ENCODE peak calls at places on chromosomes 1 and 21, in ten cellular contexts. K is nephron progenitor cell, G is WTC11, M is T-helper 2 cell, Y is AG10803, U is germinal center, N is psoas muscle, X is stomach, Q is left lobe of liver, E is SW 1271. P is an unnamed sample.
A peak's percentile ranks its signal among the peaks of the same experiment; 100 is the strongest.

GRCh38 chr1:98388431-98388830 is 273.1 kb upstream of the SNX7 start:
- DNase-seq in K (no peak), U (no peak), M (peak; percentile 92), G (no peak), N (no peak), E (peak; percentile 28), X (no peak), Y (peak; percentile 76), Q (no peak), P (no peak)

GRCh38 chr1:66217021-66217420 is 316.9 kb upstream of the SGIP1 start:
- DNase-seq in M (peak; percentile 12), Q (no peak), U (no peak), E (no peak), N (no peak), Y (peak; percentile 87), X (no peak), G (no peak), K (no peak), P (no peak)

GRCh38 chr1:246930830-246931548 is 759 bp downstream of the AHCTF1 start:
- DNase-seq in X (peak; percentile 51), N (peak; percentile 79), K (peak; percentile 65), U (peak; percentile 38), Q (peak; percentile 65), E (peak; percentile 61), Y (peak; percentile 62), M (peak; percentile 65), G (peak; percentile 59), P (peak; percentile 33)

GRCh38 chr21:37658994-37659458 is 257.2 kb downstream of the KCNJ6 start:
- DNase-seq in Q (no peak), U (no peak), E (no peak), M (no peak), G (no peak), Y (peak; percentile 82), K (no peak), X (no peak), N (no peak), P (no peak)

GRCh38 chr1:10629816-10630571 is 155.2 kb downstream of the PEX14 start:
- DNase-seq in Q (no peak), M (no peak), K (peak; percentile 45), X (no peak), E (no peak), U (no peak), Y (no peak), N (peak; percentile 41), G (peak; percentile 31), P (no peak)

GRCh38 chr1:246425895-246426294 is 81.2 kb downstream of the SMYD3 start:
- DNase-seq in N (no peak), U (no peak), Y (no peak), M (no peak), Q (no peak), E (no peak), X (no peak), G (no peak), K (no peak), P (no peak)

GRCh38 chr1:228088586-228089498 is 6.3 kb downstream of the ARF1 start:
- DNase-seq in U (no peak), K (no peak), Y (peak; percentile 61), X (peak; percentile 27), E (no peak), Q (no peak), N (peak; percentile 49), M (no peak), G (no peak), P (no peak)

GRCh38 chr1:76254165-76255043 is 179.9 kb downstream of the ST6GALNAC3 start:
- DNase-seq in U (no peak), N (no peak), K (no peak), G (no peak), M (no peak), X (no peak), Q (no peak), Y (peak; percentile 39), E (no peak), P (no peak)

GRCh38 chr1:90709535-90709934 is 7.6 kb downstream of the BARHL2 start:
- DNase-seq in U (no peak), X (no peak), G (no peak), E (no peak), Q (no peak), M (no peak), K (no peak), Y (no peak), N (no peak), P (no peak)

GRCh38 chr1:58576727-58577675 is at the start of gene TACSTD2:
- DNase-seq in U (no peak), M (peak; percentile 8), X (peak; percentile 84), G (peak; percentile 83), Q (peak; percentile 49), N (peak; percentile 48), K (peak; percentile 60), E (no peak), Y (no peak), P (no peak)

GRCh38 chr1:9418851-9419250 is 120.4 kb upstream of the SLC25A33 start:
- DNase-seq in X (no peak), Q (no peak), E (no peak), K (no peak), M (no peak), G (no peak), U (no peak), N (no peak), Y (no peak), P (no peak)

GRCh38 chr1:239250353-239251035 is 135.9 kb upstream of the CHRM3 start:
- DNase-seq in M (no peak), U (no peak), G (no peak), K (no peak), E (no peak), X (peak; percentile 34), N (no peak), Y (no peak), Q (no peak), P (no peak)

GRCh38 chr1:49050041-49050440 is 273.4 kb upstream of the BEND5 start:
- DNase-seq in G (no peak), Q (no peak), K (no peak), Y (no peak), N (no peak), M (no peak), X (no peak), U (no peak), E (no peak), P (no peak)

GRCh38 chr1:18299441-18300338 is 181.0 kb upstream of the KLHDC7A start:
- DNase-seq in U (peak; percentile 63), M (peak; percentile 7), N (no peak), Q (no peak), G (peak; percentile 52), X (peak; percentile 40), Y (peak; percentile 1), K (peak; percentile 34), E (peak; percentile 20), P (no peak)

GRCh38 chr1:78114034-78114956 is 68.5 kb downstream of the GIPC2 start:
- DNase-seq in Q (peak; percentile 52), U (peak; percentile 38), X (peak; percentile 65), E (peak; percentile 71), N (peak; percentile 75), G (peak; percentile 32), M (peak; percentile 71), Y (peak; percentile 75), K (peak; percentile 55), P (peak; percentile 7)

GRCh38 chr1:109170051-109170775 is 43.5 kb upstream of the SARS1 start:
- DNase-seq in U (no peak), E (no peak), N (no peak), M (no peak), Q (no peak), Y (no peak), K (no peak), X (no peak), G (no peak), P (no peak)

GRCh38 chr1:3053366-3053980 is 15.5 kb upstream of the PRDM16 start:
- DNase-seq in U (no peak), M (no peak), X (no peak), N (no peak), Y (no peak), G (no peak), E (no peak), Q (no peak), K (no peak), P (no peak)

P was measured in activated effector memory CD4-positive, alpha-beta T cell treated with Interleukin-2 at 50 U/mL for 16 hours.